ENCODE peak calls at places on chromosomes 16 and 17, in seven cellular contexts. H, P, A, K, I, G and M are unnamed samples.

GRCh38 chr17:46036491-46036890 is 37.4 kb downstream of the STH start:
- ATAC-seq in A (no peak), H (no peak), G (no peak), P (no peak), I (no peak), K (no peak), M (no peak)

GRCh38 chr16:68298907-68299515 is 11.7 kb downstream of the SLC7A6OS start:
- ATAC-seq in I (no peak), P (no peak), A (no peak), K (no peak), H (no peak), G (no peak), M (no peak)

GRCh38 chr17:10172241-10172741 is 26.1 kb downstream of the GAS7 start:
- ATAC-seq in K (peak), H (no peak), A (no peak), P (no peak), I (peak), G (no peak), M (no peak)

GRCh38 chr17:2929881-2930533 is 133.4 kb downstream of the OR1D5 start:
- ATAC-seq in P (no peak), G (no peak), I (peak), H (peak), A (peak), K (peak), M (peak)

GRCh38 chr17:8941520-8941919 is 24.0 kb downstream of the PIK3R5 start:
- ATAC-seq in A (peak), P (peak), H (no peak), G (no peak), I (peak), K (peak), M (peak)

GRCh38 chr17:60534613-60535157 is 8.6 kb upstream of the APPBP2 start:
- ATAC-seq in G (no peak), K (no peak), A (no peak), I (no peak), P (no peak), H (no peak), M (no peak)

GRCh38 chr16:26491962-26492361 is 574.8 kb upstream of the C16orf82 start:
- ATAC-seq in H (no peak), A (no peak), K (no peak), I (no peak), P (no peak), G (no peak), M (no peak)

GRCh38 chr16:70553175-70553574 is 29.6 kb downstream of the SF3B3 start:
- ATAC-seq in I (peak), P (no peak), K (peak), A (no peak), H (peak), G (no peak), M (no peak)

GRCh38 chr16:89444151-89444723 is 46.1 kb downstream of the ANKRD11 start:
- ATAC-seq in A (no peak), K (no peak), G (no peak), I (no peak), H (peak), P (no peak), M (no peak)

GRCh38 chr16:29839822-29840221 is 19.6 kb downstream of the MVP start:
- ATAC-seq in A (no peak), P (no peak), I (no peak), H (no peak), K (no peak), G (no peak), M (no peak)

GRCh38 chr17:72602517-72603345 is 481.9 kb downstream of the SOX9 start:
- ATAC-seq in G (no peak), I (peak), H (peak), K (peak), A (no peak), P (no peak), M (peak)

GRCh38 chr16:48479955-48480354 is 94.7 kb upstream of the SIAH1 start:
- ATAC-seq in P (no peak), K (no peak), I (peak), A (peak), G (no peak), H (no peak), M (peak)

GRCh38 chr17:17104036-17104435 is 61.8 kb downstream of the MPRIP start:
- ATAC-seq in A (no peak), P (no peak), I (no peak), K (no peak), H (no peak), G (no peak), M (no peak)

GRCh38 chr17:7005716-7006115 is 6.7 kb upstream of the RNASEK start:
- ATAC-seq in P (no peak), I (no peak), A (no peak), G (no peak), K (no peak), H (no peak), M (no peak)

GRCh38 chr16:23302045-23302956 is at the start of gene SCNN1B:
- ATAC-seq in G (no peak), K (peak), P (no peak), I (peak), A (peak), H (peak), M (no peak)

GRCh38 chr17:76578376-76578775 is 7.3 kb downstream of the ST6GALNAC2 start:
- ATAC-seq in A (no peak), P (no peak), K (peak), I (no peak), G (no peak), H (peak), M (no peak)

GRCh38 chr17:15411556-15412198 is 55.7 kb downstream of the CDRT4 start:
- ATAC-seq in K (peak), A (no peak), G (peak), H (no peak), I (no peak), P (no peak), M (no peak)

GRCh38 chr16:27365142-27366089 is 36.6 kb upstream of the IL21R start:
- ATAC-seq in K (peak), I (peak), H (peak), G (peak), A (peak), P (no peak), M (peak)

GRCh38 chr17:50772251-50772650 is 4.9 kb upstream of the ANKRD40CL start:
- ATAC-seq in P (no peak), H (no peak), A (no peak), G (no peak), I (peak), K (no peak), M (no peak)

GRCh38 chr17:64739316-64740058 is 77.4 kb upstream of the SMURF2 start:
- ATAC-seq in H (no peak), G (peak), P (no peak), K (peak), A (no peak), I (peak), M (no peak)

GRCh38 chr17:48611213-48611612 is 396 bp upstream of the HOXB7 start:
- ATAC-seq in I (peak), A (peak), K (peak), P (no peak), G (no peak), H (peak), M (peak)

GRCh38 chr16:81830845-81831600 is 51.9 kb downstream of the PLCG2 start:
- ATAC-seq in K (no peak), A (no peak), P (no peak), I (no peak), H (no peak), G (no peak), M (no peak)

GRCh38 chr16:88976359-88977027 is 514 bp downstream of the CBFA2T3 start:
- ATAC-seq in K (no peak), I (peak), A (no peak), H (no peak), G (no peak), P (no peak), M (no peak)

GRCh38 chr17:39767147-39767546 is 29.4 kb downstream of the GRB7 start:
- ATAC-seq in G (no peak), P (no peak), H (no peak), K (no peak), I (peak), A (no peak), M (peak)

GRCh38 chr17:8192070-8192815 is 2.3 kb upstream of the BORCS6 start:
- ATAC-seq in I (peak), A (peak), G (peak), K (peak), P (peak), H (no peak), M (peak)

GRCh38 chr16:70349783-70350182 is 3.1 kb downstream of the DDX19A start:
- ATAC-seq in G (no peak), K (no peak), H (no peak), I (peak), P (no peak), A (peak), M (peak)

GRCh38 chr16:20676867-20677266 is 20.6 kb downstream of the ACSM1 start:
- ATAC-seq in K (no peak), G (no peak), P (no peak), A (no peak), I (no peak), H (no peak), M (no peak)

GRCh38 chr17:48513653-48514482 is 16.9 kb downstream of the HOXB1 start:
- ATAC-seq in A (no peak), G (peak), K (no peak), I (no peak), H (no peak), P (no peak), M (no peak)

GRCh38 chr17:2253362-2253761 is 50.2 kb downstream of the SMG6 start:
- ATAC-seq in K (no peak), I (peak), G (no peak), P (no peak), H (no peak), A (peak), M (no peak)

GRCh38 chr16:10594312-10594950 is 14.0 kb upstream of the EMP2 start:
- ATAC-seq in K (peak), A (no peak), G (no peak), I (no peak), H (peak), P (no peak), M (no peak)

GRCh38 chr16:66844009-66844341 is 239 bp upstream of the CA7 start:
- ATAC-seq in K (no peak), I (no peak), G (no peak), P (no peak), A (no peak), H (peak), M (no peak)

GRCh38 chr17:73711184-73711583 is 66.9 kb upstream of the SDK2 start:
- ATAC-seq in K (no peak), I (peak), G (no peak), A (no peak), H (no peak), P (no peak), M (peak)

GRCh38 chr16:73503093-73503492 is 455.2 kb upstream of the ZFHX3 start:
- ATAC-seq in G (no peak), I (no peak), H (no peak), P (no peak), A (no peak), K (no peak), M (no peak)

GRCh38 chr16:66566051-66566901 is at the start of gene CMTM1:
- ATAC-seq in P (no peak), K (no peak), A (no peak), H (no peak), I (no peak), G (no peak), M (no peak)

GRCh38 chr16:1170076-1170418 is 17.1 kb downstream of the CACNA1H start:
- ATAC-seq in K (no peak), G (no peak), P (no peak), I (no peak), H (no peak), A (no peak), M (no peak)

GRCh38 chr16:19959736-19960135 is 75.1 kb upstream of the GPRC5B start:
- ATAC-seq in G (no peak), H (no peak), K (no peak), I (no peak), P (no peak), A (no peak), M (no peak)

GRCh38 chr17:54745239-54745638 is 155.4 kb upstream of the TOM1L1 start:
- ATAC-seq in G (no peak), P (no peak), I (no peak), H (no peak), K (no peak), A (no peak), M (no peak)

GRCh38 chr16:85778873-85779272 is 20.5 kb downstream of the EMC8 start:
- ATAC-seq in G (no peak), H (no peak), I (peak), K (no peak), A (peak), P (peak), M (peak)

GRCh38 chr17:79919164-79919585 is 79.9 kb upstream of the CBX4 start:
- ATAC-seq in G (peak), I (no peak), P (no peak), K (peak), H (peak), A (no peak), M (no peak)